ENCODE peak calls at places on chromosomes 5 and 9, in eight cellular contexts. R is posterior cingulate gyrus, N is heart right ventricle, M is substantia nigra, S is brain microvascular endothelial cell, K is fibroblast of the aortic adventitia, J is HEK293T, L is NCI-H69. Q is an unnamed sample.

GRCh38 chr5:132380741-132381140 is 11.2 kb downstream of the SLC22A5 start:
- DNase-seq in N (no peak), J (no peak), S (no peak), K (no peak), L (no peak), M (no peak), R (no peak), Q (no peak)

GRCh38 chr9:107638922-107639321 is 149.4 kb upstream of the KLF4 start:
- DNase-seq in R (no peak), J (no peak), K (peak), M (no peak), L (peak), N (peak), S (peak), Q (peak)

GRCh38 chr9:109331353-109331752 is 10.5 kb upstream of the EPB41L4B start:
- DNase-seq in R (no peak), S (no peak), N (peak), K (peak), M (no peak), J (no peak), L (no peak), Q (peak)

GRCh38 chr5:139651863-139652787 is 4.0 kb downstream of the CXXC5 start:
- DNase-seq in L (peak), R (peak), J (peak), M (no peak), K (peak), N (peak), S (peak), Q (peak)

GRCh38 chr5:102975040-102975439 is 144.9 kb downstream of the GIN1 start:
- DNase-seq in N (no peak), M (no peak), S (no peak), L (peak), K (no peak), R (peak), J (no peak), Q (no peak)

GRCh38 chr9:133714606-133715294 is 23.4 kb downstream of the SARDH start:
- DNase-seq in S (peak), M (no peak), N (no peak), L (no peak), R (peak), K (no peak), J (no peak), Q (peak)

GRCh38 chr9:33453999-33454660 is 6.7 kb upstream of the AQP3 start:
- DNase-seq in N (no peak), K (no peak), L (no peak), J (no peak), S (no peak), R (no peak), M (no peak), Q (no peak)

GRCh38 chr9:4926239-4926638 is 58.8 kb upstream of the JAK2 start:
- DNase-seq in R (no peak), L (no peak), S (no peak), K (no peak), N (no peak), J (no peak), M (no peak), Q (no peak)

GRCh38 chr5:6302099-6302498 is 76.2 kb downstream of the MED10 start:
- DNase-seq in N (no peak), R (no peak), L (peak), S (no peak), J (no peak), M (no peak), K (no peak), Q (no peak)

GRCh38 chr9:71850996-71851395 is 60.0 kb downstream of the ABHD17B start:
- DNase-seq in R (no peak), L (no peak), J (no peak), K (no peak), N (no peak), S (no peak), M (no peak), Q (no peak)

GRCh38 chr5:50968296-50969206 is 302.1 kb downstream of the PARP8 start:
- DNase-seq in J (no peak), S (no peak), L (peak), N (no peak), K (no peak), M (no peak), R (no peak), Q (no peak)

GRCh38 chr5:90289837-90290236 is 119.7 kb downstream of the CETN3 start:
- DNase-seq in J (no peak), L (no peak), N (no peak), R (no peak), S (no peak), M (no peak), K (peak), Q (no peak)

GRCh38 chr5:149651686-149652085 is 70.4 kb downstream of the ARHGEF37 start:
- DNase-seq in R (no peak), N (no peak), L (peak), J (no peak), S (no peak), M (no peak), K (no peak), Q (no peak)

GRCh38 chr5:147403659-147404640 is 105.9 kb downstream of the DPYSL3 start:
- DNase-seq in S (peak), M (no peak), K (peak), L (no peak), N (peak), J (no peak), R (peak), Q (no peak)

Q was measured in heart left ventricle.